ENCODE peak calls at places on chromosome 9, in four cellular contexts. G, J, M and E are unnamed samples.

GRCh38 chr9:98161851-98162250 is 30.6 kb downstream of the CORO2A start:
- DNase-seq in G (no peak), M (no peak), J (no peak), E (no peak)

GRCh38 chr9:126275386-126276001 is 51.1 kb upstream of the MVB12B start:
- DNase-seq in M (peak), J (no peak), G (no peak), E (peak)

GRCh38 chr9:8750639-8751041 is 951.1 kb upstream of the DMAC1 start:
- DNase-seq in M (no peak), J (no peak), G (no peak), E (no peak)

GRCh38 chr9:5665059-5665458 is 36.2 kb downstream of the RIC1 start:
- DNase-seq in J (no peak), G (no peak), M (no peak), E (no peak)

GRCh38 chr9:89619739-89620138 is 14.9 kb downstream of the GADD45G start:
- DNase-seq in J (no peak), M (no peak), G (no peak), E (no peak)

GRCh38 chr9:129225815-129226214 is 47.8 kb upstream of the IER5L start:
- DNase-seq in M (no peak), G (no peak), J (peak), E (no peak)

GRCh38 chr9:88322906-88323566 is 65.2 kb upstream of the SPIN1 start:
- DNase-seq in J (peak), G (peak), M (no peak), E (no peak)

GRCh38 chr9:91040371-91041215 is 239.0 kb downstream of the SYK start:
- DNase-seq in J (no peak), M (no peak), G (no peak), E (no peak)

GRCh38 chr9:95778957-95779356 is 96.5 kb upstream of the ERCC6L2 start:
- DNase-seq in J (no peak), M (no peak), G (no peak), E (no peak)

GRCh38 chr9:73038089-73038509 is 85.2 kb upstream of the ALDH1A1 start:
- DNase-seq in J (no peak), M (no peak), G (no peak), E (peak)

GRCh38 chr9:137280478-137281344 is 3.2 kb downstream of the TOR4A start:
- DNase-seq in G (no peak), J (no peak), M (no peak), E (no peak)

GRCh38 chr9:113894166-113894565 is 18.1 kb downstream of the ZNF618 start:
- DNase-seq in G (no peak), M (no peak), J (no peak), E (no peak)

GRCh38 chr9:111668026-111668573 is 6.7 kb downstream of the GNG10 start:
- DNase-seq in G (no peak), J (no peak), M (no peak), E (no peak)

GRCh38 chr9:125538092-125538473 is 168.9 kb downstream of the MAPKAP1 start:
- DNase-seq in G (no peak), J (no peak), M (no peak), E (no peak)

GRCh38 chr9:133449760-133450159 is 10.0 kb upstream of the CACFD1 start:
- DNase-seq in G (no peak), M (no peak), J (no peak), E (no peak)

GRCh38 chr9:38686923-38687322 is 33.0 kb downstream of the FAM240B start:
- DNase-seq in J (no peak), M (no peak), G (no peak), E (no peak)

GRCh38 chr9:129317179-129318011 is 139.3 kb upstream of the IER5L start:
- DNase-seq in M (peak), J (no peak), G (no peak), E (no peak)

GRCh38 chr9:90881648-90882047 is 80.0 kb downstream of the SYK start:
- DNase-seq in M (no peak), G (no peak), J (no peak), E (no peak)

GRCh38 chr9:131436386-131436785 is 42.5 kb downstream of the PRRC2B start:
- DNase-seq in J (no peak), G (no peak), M (no peak), E (no peak)

GRCh38 chr9:8382266-8382665 is 582.7 kb upstream of the DMAC1 start:
- DNase-seq in M (no peak), J (no peak), G (no peak), E (no peak)

GRCh38 chr9:89576404-89576824 is 28.4 kb upstream of the GADD45G start:
- DNase-seq in G (no peak), M (no peak), J (no peak), E (no peak)

GRCh38 chr9:96236854-96237545 is 65.0 kb downstream of the HSD17B3 start:
- DNase-seq in J (no peak), G (no peak), M (no peak), E (no peak)